ENCODE peak calls at places on chromosome 15, in ten cellular contexts. W is transverse colon; X is AG09309; L is uterus; S is esophagus squamous epithelium; P is cardiac muscle cell; N is Jurkat, Clone E6-1; B is BJ; A is activated CD4-positive, CD25-positive, alpha-beta regulatory T cell; Q is progenitor cell of endocrine pancreas. K is an unnamed sample.

GRCh38 chr15:69096197-69096596 is 64.2 kb upstream of the GLCE start:
- DNase-seq in N (no peak), P (no peak), W (no peak), X (no peak), S (no peak), L (no peak), B (no peak), Q (no peak), A (no peak), K (no peak)

GRCh38 chr15:66139816-66140215 is 113.7 kb downstream of the MEGF11 start:
- DNase-seq in L (no peak), A (no peak), W (no peak), X (no peak), Q (no peak), N (no peak), S (no peak), B (no peak), P (no peak), K (no peak)

GRCh38 chr15:31977138-31977537 is 53.2 kb upstream of the CHRNA7 start:
- DNase-seq in N (no peak), L (no peak), P (no peak), Q (no peak), A (no peak), X (no peak), B (no peak), W (no peak), S (no peak), K (no peak)

GRCh38 chr15:39594056-39594763 is 13.3 kb downstream of the THBS1 start:
- DNase-seq in A (no peak), P (peak; percentile 19), L (no peak), X (peak; percentile 57), B (peak; percentile 19), N (no peak), Q (no peak), W (peak; percentile 47), S (no peak), K (no peak)

GRCh38 chr15:66588537-66588936 is 22.7 kb upstream of the LCTL start:
- DNase-seq in B (no peak), W (no peak), A (no peak), P (no peak), X (no peak), Q (no peak), S (no peak), L (no peak), N (no peak), K (no peak)

GRCh38 chr15:70382009-70382749 is 284.5 kb upstream of the TLE3 start:
- DNase-seq in P (no peak), L (no peak), X (no peak), A (no peak), N (no peak), B (no peak), W (no peak), S (no peak), Q (no peak), K (no peak)

GRCh38 chr15:70526221-70526973 is 237.0 kb downstream of the UACA start:
- DNase-seq in A (no peak), S (no peak), N (no peak), L (no peak), Q (no peak), P (peak; percentile 53), W (peak; percentile 33), B (peak; percentile 73), X (peak; percentile 63), K (no peak)

GRCh38 chr15:35444557-35445204 is 101.3 kb downstream of the DPH6 start:
- DNase-seq in P (peak; percentile 71), B (no peak), N (peak; percentile 14), Q (no peak), X (no peak), L (no peak), S (no peak), W (no peak), A (no peak), K (peak; percentile 27)

GRCh38 chr15:53759333-53759975 is at the start of gene WDR72:
- DNase-seq in P (no peak), A (no peak), Q (peak; percentile 20), W (peak; percentile 17), L (no peak), X (no peak), N (no peak), S (no peak), B (no peak), K (peak; percentile 42)

GRCh38 chr15:98599911-98600685 is 48.2 kb upstream of the IGF1R start:
- DNase-seq in W (peak; percentile 29), Q (no peak), B (no peak), S (peak; percentile 11), A (no peak), N (no peak), P (peak; percentile 79), L (peak; percentile 34), X (peak; percentile 4), K (no peak)

GRCh38 chr15:55894406-55894965 is 98.9 kb downstream of the NEDD4 start:
- DNase-seq in N (no peak), X (no peak), A (no peak), S (no peak), W (no peak), Q (no peak), B (no peak), L (no peak), P (no peak), K (no peak)

GRCh38 chr15:56831467-56831866 is 87.0 kb upstream of the TCF12 start:
- DNase-seq in A (no peak), L (no peak), N (no peak), B (no peak), S (no peak), X (no peak), Q (no peak), W (no peak), P (no peak), K (no peak)

GRCh38 chr15:85048430-85048829 is 66.8 kb downstream of the PDE8A start:
- DNase-seq in Q (no peak), A (no peak), W (no peak), X (no peak), L (no peak), S (no peak), P (peak; percentile 19), B (no peak), N (no peak), K (no peak)

GRCh38 chr15:69946870-69947269 is 150.8 kb downstream of the TLE3 start:
- DNase-seq in B (no peak), S (no peak), N (peak; percentile 8), W (no peak), P (no peak), X (no peak), L (no peak), Q (no peak), A (no peak), K (no peak)

GRCh38 chr15:99057697-99058420 is 47.0 kb upstream of the SYNM start:
- DNase-seq in A (no peak), X (no peak), W (no peak), L (peak; percentile 39), N (no peak), Q (no peak), P (no peak), S (no peak), B (no peak), K (no peak)

GRCh38 chr15:86650084-86650483 is 570.4 kb downstream of the AGBL1 start:
- DNase-seq in S (no peak), X (no peak), W (no peak), B (no peak), P (no peak), N (peak; percentile 23), L (no peak), A (no peak), Q (no peak), K (no peak)

GRCh38 chr15:90592144-90592887 is 62.6 kb downstream of the CRTC3 start:
- DNase-seq in A (no peak), Q (no peak), X (peak; percentile 57), L (no peak), N (no peak), B (peak; percentile 55), P (peak; percentile 76), W (no peak), S (no peak), K (peak; percentile 54)

GRCh38 chr15:87672309-87672897 is 584.1 kb downstream of the NTRK3 start:
- DNase-seq in W (no peak), N (no peak), P (peak; percentile 67), B (no peak), L (peak; percentile 17), S (no peak), Q (peak; percentile 11), A (no peak), X (no peak), K (no peak)

K was measured in HuH-7.5.